ENCODE peak calls at places on chromosomes 3 and 15, in six cellular contexts. L, H, B, Q, S and E are unnamed samples.

GRCh38 chr15:82263350-82263749 is 732 bp downstream of the SAXO2 start:
- DNase-seq in L (no peak), H (peak; percentile 16), B (no peak), Q (no peak), S (no peak), E (peak; percentile 81)

GRCh38 chr3:170767576-170767941 is 102.4 kb downstream of the RPL22L1 start:
- DNase-seq in L (no peak), H (no peak), B (no peak), Q (no peak), S (no peak), E (no peak)

GRCh38 chr3:61573441-61573840 is 12.1 kb downstream of the PTPRG start:
- DNase-seq in L (no peak), H (no peak), B (no peak), Q (no peak), S (no peak), E (no peak)

GRCh38 chr15:96365781-96366525 is 35.5 kb downstream of the NR2F2 start:
- DNase-seq in L (no peak), H (no peak), B (no peak), Q (no peak), S (no peak), E (no peak)

GRCh38 chr15:28003302-28004037 is 95.6 kb downstream of the OCA2 start:
- DNase-seq in L (no peak), H (no peak), B (no peak), Q (no peak), S (no peak), E (no peak)

GRCh38 chr15:49877117-49877860 is 241.7 kb downstream of the ATP8B4 start:
- DNase-seq in L (no peak), H (no peak), B (no peak), Q (no peak), S (no peak), E (no peak)

GRCh38 chr15:67359431-67360082 is 105.0 kb downstream of the IQCH start:
- DNase-seq in L (no peak), H (peak; percentile 57), B (no peak), Q (no peak), S (no peak), E (peak; percentile 86)

GRCh38 chr3:146160964-146161724 is at the start of gene PLOD2:
- DNase-seq in L (peak; percentile 28), H (peak; percentile 77), B (no peak), Q (peak; percentile 23), S (peak; percentile 81), E (peak; percentile 45)

GRCh38 chr3:3559786-3560185 is 239.4 kb upstream of the LRRN1 start:
- DNase-seq in L (no peak), H (no peak), B (no peak), Q (no peak), S (no peak), E (no peak)

GRCh38 chr3:192879346-192880031 is 38.2 kb downstream of the MB21D2 start:
- DNase-seq in L (no peak), H (no peak), B (no peak), Q (no peak), S (peak; percentile 79), E (no peak)